ENCODE peak calls at places on chromosomes 1 and 21, in eight cellular contexts. A is amniotic stem cell; W is GM19239; E is RPMI7951; L is neural progenitor cell; X is CD8-positive, alpha-beta memory T cell; T is heart left ventricle; I is GM04503. M is an unnamed sample.
A peak's percentile ranks its signal among the peaks of the same experiment; 100 is the strongest.

GRCh38 chr21:45074048-45074817 is at the start of gene ADARB1:
- DNase-seq in A (peak; percentile 40), W (peak; percentile 96), E (peak; percentile 55), L (peak; percentile 90), X (peak; percentile 69), T (peak; percentile 76), I (no peak), M (no peak)

GRCh38 chr1:159828916-159829634 is 2.4 kb downstream of the SLAMF8 start:
- DNase-seq in A (no peak), W (peak; percentile 54), E (no peak), L (peak; percentile 68), X (no peak), T (peak; percentile 75), I (no peak), M (no peak)

GRCh38 chr1:171563675-171564074 is 58.4 kb upstream of the MYOCOS start:
- DNase-seq in A (no peak), W (no peak), E (peak; percentile 1), L (no peak), X (no peak), T (no peak), I (peak; percentile 20), M (no peak)

GRCh38 chr1:201450721-201451291 is 18.2 kb downstream of the PHLDA3 start:
- DNase-seq in A (peak; percentile 51), W (no peak), E (peak; percentile 83), L (peak; percentile 40), X (no peak), T (peak; percentile 82), I (no peak), M (no peak)

GRCh38 chr1:28507247-28507645 is 1.4 kb downstream of the RCC1 start:
- DNase-seq in A (no peak), W (no peak), E (no peak), L (peak; percentile 35), X (no peak), T (no peak), I (no peak), M (no peak)

GRCh38 chr1:85091647-85092295 is 43.5 kb upstream of the MCOLN3 start:
- DNase-seq in A (no peak), W (no peak), E (no peak), L (no peak), X (no peak), T (no peak), I (no peak), M (no peak)

GRCh38 chr1:166947398-166948043 is 27.8 kb downstream of the ILDR2 start:
- DNase-seq in A (peak; percentile 25), W (peak; percentile 24), E (peak; percentile 84), L (peak; percentile 93), X (no peak), T (peak; percentile 52), I (no peak), M (no peak)

GRCh38 chr1:42422672-42423236 is 33.1 kb downstream of the ZMYND12 start:
- DNase-seq in A (no peak), W (no peak), E (no peak), L (no peak), X (no peak), T (peak; percentile 55), I (no peak), M (no peak)

GRCh38 chr21:34733866-34734265 is 65.1 kb downstream of the CLIC6 start:
- DNase-seq in A (no peak), W (no peak), E (no peak), L (no peak), X (no peak), T (no peak), I (no peak), M (no peak)

GRCh38 chr1:21506804-21507203 is 2.4 kb upstream of the ALPL start:
- DNase-seq in A (no peak), W (no peak), E (no peak), L (no peak), X (no peak), T (no peak), I (no peak), M (no peak)

GRCh38 chr1:203631946-203632345 is 5.3 kb downstream of the ATP2B4 start:
- DNase-seq in A (no peak), W (no peak), E (no peak), L (no peak), X (no peak), T (no peak), I (no peak), M (no peak)

GRCh38 chr1:232212248-232212647 is 417.7 kb downstream of the SIPA1L2 start:
- DNase-seq in A (no peak), W (no peak), E (no peak), L (peak; percentile 59), X (no peak), T (no peak), I (no peak), M (no peak)

GRCh38 chr1:3903141-3904005 is 3.3 kb upstream of the C1orf174 start:
- DNase-seq in A (no peak), W (no peak), E (peak; percentile 49), L (no peak), X (no peak), T (no peak), I (no peak), M (no peak)

GRCh38 chr1:62991152-62991551 is 207.2 kb downstream of the ATG4C start:
- DNase-seq in A (no peak), W (no peak), E (no peak), L (no peak), X (no peak), T (no peak), I (no peak), M (no peak)

GRCh38 chr21:33028759-33029511 is 3.2 kb downstream of the OLIG2 start:
- DNase-seq in A (no peak), W (no peak), E (no peak), L (peak; percentile 72), X (no peak), T (no peak), I (no peak), M (no peak)